ENCODE peak calls at places on chromosomes 1 and 21, in four cellular contexts. One of them, this sample, is unnamed.
A peak's percentile ranks its signal among the peaks of the same experiment; 100 is the strongest.

GRCh38 chr1:52520149-52520548 is 32.7 kb downstream of the TUT4 start:
- DNase-seq in H1: no peak
- DNase-seq in HepG2: no peak
- DNase-seq in SK-N-SH: no peak
- DNase-seq in this sample: no peak

GRCh38 chr1:211739671-211740411 is 64.4 kb upstream of the NEK2 start:
- DNase-seq in H1: no peak
- DNase-seq in HepG2: no peak
- DNase-seq in SK-N-SH: no peak
- DNase-seq in this sample: no peak

GRCh38 chr1:157157481-157158190 is 19.4 kb upstream of the ETV3 start:
- DNase-seq in H1: no peak
- DNase-seq in HepG2: no peak
- DNase-seq in SK-N-SH: no peak
- DNase-seq in this sample: no peak

GRCh38 chr1:30652151-30652915 is 71.1 kb downstream of the MATN1 start:
- DNase-seq in H1: no peak
- DNase-seq in HepG2: no peak
- DNase-seq in SK-N-SH: peak; percentile 50
- DNase-seq in this sample: no peak

GRCh38 chr1:7541629-7542028 is 229.5 kb upstream of the VAMP3 start:
- DNase-seq in H1: no peak
- DNase-seq in HepG2: no peak
- DNase-seq in SK-N-SH: no peak
- DNase-seq in this sample: no peak

GRCh38 chr1:167905671-167906070 is 8.3 kb downstream of the ADCY10 start:
- DNase-seq in H1: no peak
- DNase-seq in HepG2: no peak
- DNase-seq in SK-N-SH: no peak
- DNase-seq in this sample: no peak

GRCh38 chr1:186848509-186849130 is 19.9 kb downstream of the PLA2G4A start:
- DNase-seq in H1: no peak
- DNase-seq in HepG2: peak; percentile 11
- DNase-seq in SK-N-SH: no peak
- DNase-seq in this sample: no peak

GRCh38 chr1:77513839-77514763 is 168.4 kb downstream of the ZZZ3 start:
- DNase-seq in H1: peak; percentile 33
- DNase-seq in HepG2: no peak
- DNase-seq in SK-N-SH: no peak
- DNase-seq in this sample: no peak

GRCh38 chr21:39799178-39799577 is 54.2 kb downstream of the IGSF5 start:
- DNase-seq in H1: no peak
- DNase-seq in HepG2: no peak
- DNase-seq in SK-N-SH: no peak
- DNase-seq in this sample: no peak

GRCh38 chr21:29299906-29300546 is 1.3 kb downstream of the BACH1 start:
- DNase-seq in H1: no peak
- DNase-seq in HepG2: peak; percentile 87
- DNase-seq in SK-N-SH: peak; percentile 44
- DNase-seq in this sample: peak; percentile 68

GRCh38 chr21:29299046-29299905 is 554 bp downstream of the BACH1 start:
- DNase-seq in H1: no peak
- DNase-seq in HepG2: peak; percentile 65
- DNase-seq in SK-N-SH: no peak
- DNase-seq in this sample: no peak

GRCh38 chr21:29301703-29302102 is 3.0 kb downstream of the BACH1 start:
- DNase-seq in H1: no peak
- DNase-seq in HepG2: no peak
- DNase-seq in SK-N-SH: no peak
- DNase-seq in this sample: no peak

GRCh38 chr21:29302340-29302991 is 3.7 kb downstream of the BACH1 start:
- DNase-seq in H1: no peak
- DNase-seq in HepG2: no peak
- DNase-seq in SK-N-SH: no peak
- DNase-seq in this sample: no peak

GRCh38 chr21:29300547-29301138 is 1.9 kb downstream of the BACH1 start:
- DNase-seq in H1: no peak
- DNase-seq in HepG2: no peak
- DNase-seq in SK-N-SH: no peak
- DNase-seq in this sample: peak; percentile 92
- TF ChIP-seq TCF12 in H1: no peak
- TF ChIP-seq TCF12 in HepG2: no peak
- TF ChIP-seq TCF12 in SK-N-SH: no peak
- TF ChIP-seq TCF12 in this sample: peak; percentile 3

GRCh38 chr1:94962745-94963265 is 35.9 kb upstream of the CNN3 start:
- DNase-seq in H1: no peak
- DNase-seq in HepG2: peak; percentile 85
- DNase-seq in SK-N-SH: no peak
- DNase-seq in this sample: peak; percentile 64
- TF ChIP-seq TCF12 in H1: no peak
- TF ChIP-seq TCF12 in HepG2: no peak
- TF ChIP-seq TCF12 in SK-N-SH: no peak
- TF ChIP-seq TCF12 in this sample: no peak

GRCh38 chr1:145710291-145711027 is 3.3 kb upstream of the PDZK1 start:
- DNase-seq in H1: no peak
- DNase-seq in HepG2: no peak
- DNase-seq in SK-N-SH: no peak
- DNase-seq in this sample: no peak

GRCh38 chr1:145705634-145706033 is 1.5 kb downstream of the PDZK1 start:
- DNase-seq in H1: no peak
- DNase-seq in HepG2: no peak
- DNase-seq in SK-N-SH: no peak
- DNase-seq in this sample: no peak

GRCh38 chr1:145708063-145708462 is 895 bp upstream of the PDZK1 start:
- DNase-seq in H1: no peak
- DNase-seq in HepG2: peak; percentile 28
- DNase-seq in SK-N-SH: peak; percentile 38
- DNase-seq in this sample: no peak

GRCh38 chr1:145706282-145706681 is 886 bp downstream of the PDZK1 start:
- DNase-seq in H1: no peak
- DNase-seq in HepG2: no peak
- DNase-seq in SK-N-SH: no peak
- DNase-seq in this sample: no peak

DNA sequence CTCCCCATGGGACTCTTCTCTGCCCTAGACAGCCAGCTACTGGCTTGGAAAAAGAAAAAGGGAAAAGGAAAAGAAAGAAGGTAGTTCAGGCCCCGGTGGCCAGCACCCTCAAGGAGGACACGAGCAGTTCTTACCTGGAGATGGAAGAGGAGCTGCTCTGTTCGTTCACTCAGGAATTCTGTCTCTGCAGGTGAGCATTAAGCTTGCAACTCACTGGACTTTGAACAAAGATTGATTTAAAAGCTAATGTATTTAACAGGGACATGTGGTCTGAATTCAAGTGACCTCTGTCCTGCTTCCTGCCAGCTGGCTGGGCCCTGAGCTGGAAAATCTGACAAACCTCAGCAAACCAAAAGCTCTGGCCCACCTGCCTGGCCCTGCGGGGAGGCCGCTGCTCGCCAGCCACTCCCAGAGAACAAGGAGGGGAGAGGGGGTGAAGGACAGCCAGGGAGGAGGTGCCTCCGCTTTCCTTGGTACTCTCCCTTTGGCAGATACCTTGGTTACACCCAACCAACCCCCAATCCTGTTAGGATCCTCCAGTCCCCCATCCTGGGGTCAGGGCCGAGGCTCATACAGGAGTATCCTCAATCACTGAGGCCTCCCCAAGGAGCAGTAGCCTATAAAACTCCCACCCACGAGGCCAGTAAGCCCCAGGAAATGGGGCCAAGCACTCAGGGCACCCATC is at the start of gene PDZK1:
- DNase-seq in H1: no peak
- DNase-seq in HepG2: peak; percentile 80
- DNase-seq in SK-N-SH: peak; percentile 21
- DNase-seq in this sample: no peak
- TF ChIP-seq TCF12 in H1: no peak
- TF ChIP-seq TCF12 in HepG2: no peak
- TF ChIP-seq TCF12 in SK-N-SH: no peak
- TF ChIP-seq TCF12 in this sample: no peak

GRCh38 chr1:64701071-64701470 is 43.8 kb upstream of the RAVER2 start:
- DNase-seq in H1: no peak
- DNase-seq in HepG2: no peak
- DNase-seq in SK-N-SH: no peak
- DNase-seq in this sample: no peak

GRCh38 chr1:64693406-64693805 is 51.5 kb upstream of the RAVER2 start:
- DNase-seq in H1: no peak
- DNase-seq in HepG2: no peak
- DNase-seq in SK-N-SH: no peak
- DNase-seq in this sample: no peak

GRCh38 chr1:64692911-64693310 is 52.0 kb upstream of the RAVER2 start:
- DNase-seq in H1: no peak
- DNase-seq in HepG2: no peak
- DNase-seq in SK-N-SH: no peak
- DNase-seq in this sample: no peak

GRCh38 chr1:64699327-64699726 is 45.5 kb upstream of the RAVER2 start:
- DNase-seq in H1: no peak
- DNase-seq in HepG2: no peak
- DNase-seq in SK-N-SH: no peak
- DNase-seq in this sample: no peak

GRCh38 chr1:64696879-64697278 is 48.0 kb upstream of the RAVER2 start:
- DNase-seq in H1: no peak
- DNase-seq in HepG2: no peak
- DNase-seq in SK-N-SH: no peak
- DNase-seq in this sample: no peak
- TF ChIP-seq TCF12 in H1: no peak
- TF ChIP-seq TCF12 in HepG2: no peak
- TF ChIP-seq TCF12 in SK-N-SH: no peak
- TF ChIP-seq TCF12 in this sample: no peak

GRCh38 chr1:234721476-234722266 is 111.7 kb upstream of the IRF2BP2 start:
- DNase-seq in H1: no peak
- DNase-seq in HepG2: peak; percentile 97
- DNase-seq in SK-N-SH: no peak
- DNase-seq in this sample: no peak
- TF ChIP-seq TCF12 in H1: no peak
- TF ChIP-seq TCF12 in HepG2: no peak
- TF ChIP-seq TCF12 in SK-N-SH: peak; percentile 54
- TF ChIP-seq TCF12 in this sample: no peak

GRCh38 chr1:94806451-94806861 is 13.7 kb upstream of the SLC44A3 start:
- DNase-seq in H1: no peak
- DNase-seq in HepG2: no peak
- DNase-seq in SK-N-SH: no peak
- DNase-seq in this sample: no peak
- TF ChIP-seq TCF12 in H1: no peak
- TF ChIP-seq TCF12 in HepG2: no peak
- TF ChIP-seq TCF12 in SK-N-SH: no peak
- TF ChIP-seq TCF12 in this sample: no peak